ENCODE peak calls at places on chromosomes 11 and 22, in five cellular contexts. One of them, this sample, is unnamed.

GRCh38 chr11:415640-416041 is 842 bp upstream of the SIGIRR start:
- DNase-seq in heart right ventricle: no peak
- DNase-seq in activated T-helper 1 cell treated with anti-CD3 and anti-CD28 coated beads, Interleukin-12 subunit alpha, Interleukin-12 subunit beta, Interleukin-2, Interleukin-4 antibody, amounts not matched to agents 30 ng/mL and 10 ng/mL and 1 ng/mL, durations not matched to agents 14 hours and 24 hours and 36 hours: no peak
- DNase-seq in CD4-positive, alpha-beta T cell: no peak
- DNase-seq in brain microvascular endothelial cell: no peak
- DNase-seq in this sample: no peak

GRCh38 chr11:13354335-13354734 is 76.7 kb downstream of the BMAL1 start:
- DNase-seq in activated T-helper 1 cell treated with anti-CD3 and anti-CD28 coated beads, Interleukin-12 subunit alpha, Interleukin-12 subunit beta, Interleukin-2, Interleukin-4 antibody, amounts not matched to agents 30 ng/mL and 10 ng/mL and 1 ng/mL, durations not matched to agents 14 hours and 24 hours and 36 hours: no peak
- DNase-seq in brain microvascular endothelial cell: no peak
- DNase-seq in heart right ventricle: no peak
- DNase-seq in CD4-positive, alpha-beta T cell: no peak
- DNase-seq in this sample: no peak

GRCh38 chr11:569273-569885 is 6.9 kb upstream of the PHRF1 start:
- DNase-seq in brain microvascular endothelial cell: no peak
- DNase-seq in heart right ventricle: peak; percentile 41
- DNase-seq in CD4-positive, alpha-beta T cell: no peak
- DNase-seq in activated T-helper 1 cell treated with anti-CD3 and anti-CD28 coated beads, Interleukin-12 subunit alpha, Interleukin-12 subunit beta, Interleukin-2, Interleukin-4 antibody, amounts not matched to agents 30 ng/mL and 10 ng/mL and 1 ng/mL, durations not matched to agents 14 hours and 24 hours and 36 hours: no peak
- DNase-seq in this sample: no peak

GRCh38 chr11:128985880-128986279 is 43.2 kb upstream of the TP53AIP1 start:
- DNase-seq in heart right ventricle: no peak
- DNase-seq in activated T-helper 1 cell treated with anti-CD3 and anti-CD28 coated beads, Interleukin-12 subunit alpha, Interleukin-12 subunit beta, Interleukin-2, Interleukin-4 antibody, amounts not matched to agents 30 ng/mL and 10 ng/mL and 1 ng/mL, durations not matched to agents 14 hours and 24 hours and 36 hours: no peak
- DNase-seq in CD4-positive, alpha-beta T cell: no peak
- DNase-seq in brain microvascular endothelial cell: no peak
- DNase-seq in this sample: no peak

GRCh38 chr22:50318356-50318697 is 8.5 kb downstream of the DENND6B start:
- DNase-seq in brain microvascular endothelial cell: no peak
- DNase-seq in CD4-positive, alpha-beta T cell: no peak
- DNase-seq in heart right ventricle: no peak
- DNase-seq in activated T-helper 1 cell treated with anti-CD3 and anti-CD28 coated beads, Interleukin-12 subunit alpha, Interleukin-12 subunit beta, Interleukin-2, Interleukin-4 antibody, amounts not matched to agents 30 ng/mL and 10 ng/mL and 1 ng/mL, durations not matched to agents 14 hours and 24 hours and 36 hours: no peak
- DNase-seq in this sample: no peak

GRCh38 chr11:17636721-17637120 is 82.7 kb upstream of the MYOD1 start:
- DNase-seq in CD4-positive, alpha-beta T cell: no peak
- DNase-seq in activated T-helper 1 cell treated with anti-CD3 and anti-CD28 coated beads, Interleukin-12 subunit alpha, Interleukin-12 subunit beta, Interleukin-2, Interleukin-4 antibody, amounts not matched to agents 30 ng/mL and 10 ng/mL and 1 ng/mL, durations not matched to agents 14 hours and 24 hours and 36 hours: no peak
- DNase-seq in heart right ventricle: no peak
- DNase-seq in brain microvascular endothelial cell: no peak
- DNase-seq in this sample: no peak

GRCh38 chr11:79062814-79063762 is 377.7 kb downstream of the TENM4 start:
- DNase-seq in activated T-helper 1 cell treated with anti-CD3 and anti-CD28 coated beads, Interleukin-12 subunit alpha, Interleukin-12 subunit beta, Interleukin-2, Interleukin-4 antibody, amounts not matched to agents 30 ng/mL and 10 ng/mL and 1 ng/mL, durations not matched to agents 14 hours and 24 hours and 36 hours: no peak
- DNase-seq in CD4-positive, alpha-beta T cell: no peak
- DNase-seq in brain microvascular endothelial cell: peak; percentile 42
- DNase-seq in heart right ventricle: peak; percentile 14
- DNase-seq in this sample: no peak

GRCh38 chr11:7846003-7846402 is 49.3 kb upstream of the OR5P2 start:
- DNase-seq in activated T-helper 1 cell treated with anti-CD3 and anti-CD28 coated beads, Interleukin-12 subunit alpha, Interleukin-12 subunit beta, Interleukin-2, Interleukin-4 antibody, amounts not matched to agents 30 ng/mL and 10 ng/mL and 1 ng/mL, durations not matched to agents 14 hours and 24 hours and 36 hours: no peak
- DNase-seq in CD4-positive, alpha-beta T cell: no peak
- DNase-seq in brain microvascular endothelial cell: no peak
- DNase-seq in heart right ventricle: no peak
- DNase-seq in this sample: no peak

GRCh38 chr22:27151407-27151806 is 494.0 kb downstream of the MIAT start:
- DNase-seq in CD4-positive, alpha-beta T cell: no peak
- DNase-seq in brain microvascular endothelial cell: no peak
- DNase-seq in activated T-helper 1 cell treated with anti-CD3 and anti-CD28 coated beads, Interleukin-12 subunit alpha, Interleukin-12 subunit beta, Interleukin-2, Interleukin-4 antibody, amounts not matched to agents 30 ng/mL and 10 ng/mL and 1 ng/mL, durations not matched to agents 14 hours and 24 hours and 36 hours: no peak
- DNase-seq in heart right ventricle: no peak
- DNase-seq in this sample: no peak

GRCh38 chr11:33753304-33753703 is 17.1 kb upstream of the CD59 start:
- DNase-seq in brain microvascular endothelial cell: peak; percentile 75
- DNase-seq in CD4-positive, alpha-beta T cell: no peak
- DNase-seq in activated T-helper 1 cell treated with anti-CD3 and anti-CD28 coated beads, Interleukin-12 subunit alpha, Interleukin-12 subunit beta, Interleukin-2, Interleukin-4 antibody, amounts not matched to agents 30 ng/mL and 10 ng/mL and 1 ng/mL, durations not matched to agents 14 hours and 24 hours and 36 hours: no peak
- DNase-seq in heart right ventricle: peak; percentile 60
- DNase-seq in this sample: no peak

GRCh38 chr11:134882671-134883318 is 470.8 kb upstream of the B3GAT1 start:
- DNase-seq in CD4-positive, alpha-beta T cell: no peak
- DNase-seq in brain microvascular endothelial cell: no peak
- DNase-seq in activated T-helper 1 cell treated with anti-CD3 and anti-CD28 coated beads, Interleukin-12 subunit alpha, Interleukin-12 subunit beta, Interleukin-2, Interleukin-4 antibody, amounts not matched to agents 30 ng/mL and 10 ng/mL and 1 ng/mL, durations not matched to agents 14 hours and 24 hours and 36 hours: no peak
- DNase-seq in heart right ventricle: no peak
- DNase-seq in this sample: no peak

GRCh38 chr22:19130959-19131684 is at the start of gene TSSK2:
- DNase-seq in brain microvascular endothelial cell: no peak
- DNase-seq in CD4-positive, alpha-beta T cell: no peak
- DNase-seq in activated T-helper 1 cell treated with anti-CD3 and anti-CD28 coated beads, Interleukin-12 subunit alpha, Interleukin-12 subunit beta, Interleukin-2, Interleukin-4 antibody, amounts not matched to agents 30 ng/mL and 10 ng/mL and 1 ng/mL, durations not matched to agents 14 hours and 24 hours and 36 hours: no peak
- DNase-seq in heart right ventricle: no peak
- DNase-seq in this sample: no peak

GRCh38 chr11:8354622-8355417 is 91.1 kb upstream of the LMO1 start:
- DNase-seq in CD4-positive, alpha-beta T cell: no peak
- DNase-seq in activated T-helper 1 cell treated with anti-CD3 and anti-CD28 coated beads, Interleukin-12 subunit alpha, Interleukin-12 subunit beta, Interleukin-2, Interleukin-4 antibody, amounts not matched to agents 30 ng/mL and 10 ng/mL and 1 ng/mL, durations not matched to agents 14 hours and 24 hours and 36 hours: no peak
- DNase-seq in heart right ventricle: no peak
- DNase-seq in brain microvascular endothelial cell: no peak
- DNase-seq in this sample: no peak